ENCODE peak calls at places on chromosomes 2 and 18, in five cellular contexts. F is choroid plexus epithelial cell; S is anterior cingulate cortex; W is CD4-positive, alpha-beta memory T cell; J is GM23248. M is an unnamed sample.

GRCh38 chr2:156116113-156116512 is 216.4 kb downstream of the NR4A2 start:
- DNase-seq in F (no peak), S (no peak), W (no peak), J (peak), M (no peak)

GRCh38 chr18:59451073-59451472 is 92.0 kb upstream of the LMAN1 start:
- DNase-seq in F (no peak), S (no peak), W (no peak), J (no peak), M (no peak)

GRCh38 chr2:236876642-236877041 is 209.0 kb upstream of the COPS8 start:
- DNase-seq in F (no peak), S (no peak), W (no peak), J (no peak), M (peak)

GRCh38 chr2:127434515-127434914 is 16.3 kb downstream of the PROC start:
- DNase-seq in F (no peak), S (no peak), W (no peak), J (no peak), M (no peak)

GRCh38 chr2:216606551-216607527 is 26.4 kb upstream of the IGFBP2 start:
- DNase-seq in F (no peak), S (no peak), W (peak), J (no peak), M (peak)

GRCh38 chr2:195359043-195359735 is 297.8 kb upstream of the SLC39A10 start:
- DNase-seq in F (no peak), S (no peak), W (no peak), J (no peak), M (no peak)

GRCh38 chr18:7557891-7558454 is 9.1 kb upstream of the PTPRM start:
- DNase-seq in F (no peak), S (no peak), W (no peak), J (no peak), M (no peak)

GRCh38 chr18:364221-364620 is 96.4 kb upstream of the THOC1 start:
- DNase-seq in F (peak), S (no peak), W (no peak), J (peak), M (no peak)

GRCh38 chr2:188042412-188042811 is 249.3 kb upstream of the GULP1 start:
- DNase-seq in F (peak), S (no peak), W (no peak), J (peak), M (no peak)

M was measured in NCI-H1436 treated with DMSO at 0.1 percent for 48 hours.